ENCODE peak calls at places on chromosomes 6 and 20, in ten cellular contexts. N is omental fat pad; V is activated T-cell treated with anti-CD3 and anti-CD28 coated beads for 1 hour; Y is activated naive CD8-positive, alpha-beta T cell treated with anti-CD3 and anti-CD28 coated beads, Interleukin-2, amount 50 U/mL, for 16 hours; P is AG09309; F is colonic mucosa; L is HTR-8/SVneo; B is A172; Q is germinal center; J is activated CD8-positive, alpha-beta memory T cell treated with anti-CD3 and anti-CD28 coated beads for 48 hours. Z is an unnamed sample.

GRCh38 chr6:169891421-169891820 is 140.0 kb downstream of the ERMARD start:
- DNase-seq in N (no peak), V (no peak), Y (no peak), P (no peak), F (no peak), L (no peak), B (no peak), Q (no peak), J (no peak), Z (no peak)

GRCh38 chr20:60463798-60464197 is 505.6 kb downstream of the CDH26 start:
- DNase-seq in N (no peak), V (no peak), Y (no peak), P (no peak), F (no peak), L (no peak), B (no peak), Q (no peak), J (no peak), Z (no peak)

GRCh38 chr6:170199716-170200115 is 91.2 kb downstream of the DLL1 start:
- DNase-seq in N (no peak), V (no peak), Y (no peak), P (no peak), F (peak), L (no peak), B (no peak), Q (no peak), J (no peak), Z (no peak)

GRCh38 chr20:57880155-57880648 is 170.4 kb upstream of the PMEPA1 start:
- DNase-seq in N (no peak), V (no peak), Y (no peak), P (peak), F (no peak), L (no peak), B (no peak), Q (no peak), J (no peak), Z (no peak)

GRCh38 chr6:8187209-8187608 is 84.9 kb upstream of the EEF1E1 start:
- DNase-seq in N (no peak), V (no peak), Y (no peak), P (no peak), F (no peak), L (no peak), B (no peak), Q (no peak), J (no peak), Z (no peak)

GRCh38 chr20:9571783-9572182 is 57.4 kb downstream of the LAMP5 start:
- DNase-seq in N (no peak), V (no peak), Y (no peak), P (no peak), F (no peak), L (no peak), B (no peak), Q (no peak), J (no peak), Z (no peak)

GRCh38 chr6:169589293-169589692 is 112.5 kb downstream of the WDR27 start:
- DNase-seq in N (no peak), V (no peak), Y (no peak), P (no peak), F (peak), L (no peak), B (peak), Q (peak), J (no peak), Z (no peak)

GRCh38 chr6:4804095-4804494 is 27.9 kb downstream of the CDYL start:
- DNase-seq in N (no peak), V (no peak), Y (no peak), P (no peak), F (peak), L (no peak), B (peak), Q (no peak), J (no peak), Z (no peak)

GRCh38 chr20:63595416-63596127 is 21.5 kb upstream of the HELZ2 start:
- DNase-seq in N (no peak), V (no peak), Y (no peak), P (no peak), F (no peak), L (no peak), B (no peak), Q (no peak), J (no peak), Z (no peak)

GRCh38 chr6:39054577-39055142 is 6.1 kb downstream of the GLP1R start:
- DNase-seq in N (no peak), V (no peak), Y (no peak), P (no peak), F (no peak), L (no peak), B (no peak), Q (no peak), J (no peak), Z (no peak)

GRCh38 chr20:37475258-37475657 is 45.8 kb upstream of the NNAT start:
- DNase-seq in N (no peak), V (no peak), Y (no peak), P (no peak), F (no peak), L (no peak), B (no peak), Q (no peak), J (no peak), Z (no peak)

GRCh38 chr20:49276201-49276894 is 1.5 kb downstream of the ZNFX1 start:
- DNase-seq in N (no peak), V (peak), Y (peak), P (no peak), F (no peak), L (peak), B (peak), Q (peak), J (no peak), Z (no peak)

GRCh38 chr6:87922947-87923330 is 124.7 kb upstream of the SPACA1 start:
- DNase-seq in N (no peak), V (no peak), Y (no peak), P (no peak), F (no peak), L (no peak), B (no peak), Q (peak), J (no peak), Z (no peak)

GRCh38 chr6:52514514-52514913 is 62.3 kb downstream of the TRAM2 start:
- DNase-seq in N (no peak), V (no peak), Y (no peak), P (no peak), F (peak), L (no peak), B (no peak), Q (no peak), J (peak), Z (no peak)

GRCh38 chr6:115485400-115485799 is 575.3 kb downstream of the FRK start:
- DNase-seq in N (no peak), V (no peak), Y (no peak), P (peak), F (no peak), L (no peak), B (no peak), Q (no peak), J (no peak), Z (no peak)

GRCh38 chr20:43722153-43722505 is 4.7 kb downstream of the GTSF1L start:
- DNase-seq in N (no peak), V (peak), Y (peak), P (no peak), F (no peak), L (no peak), B (no peak), Q (no peak), J (no peak), Z (no peak)

GRCh38 chr6:82785206-82785605 is 280.4 kb downstream of the UBE3D start:
- DNase-seq in N (no peak), V (no peak), Y (no peak), P (no peak), F (no peak), L (no peak), B (no peak), Q (no peak), J (no peak), Z (no peak)

GRCh38 chr6:25417206-25417605 is 138.0 kb downstream of the CARMIL1 start:
- DNase-seq in N (no peak), V (no peak), Y (no peak), P (no peak), F (no peak), L (no peak), B (no peak), Q (no peak), J (no peak), Z (no peak)

GRCh38 chr6:30890646-30891449 is 6.5 kb downstream of the DDR1 start:
- DNase-seq in N (no peak), V (no peak), Y (no peak), P (no peak), F (no peak), L (no peak), B (no peak), Q (no peak), J (no peak), Z (no peak)

GRCh38 chr6:81326856-81327561 is 425.5 kb downstream of the TENT5A start:
- DNase-seq in N (no peak), V (no peak), Y (no peak), P (peak), F (no peak), L (no peak), B (no peak), Q (no peak), J (no peak), Z (peak)

GRCh38 chr20:10338781-10339180 is 95.2 kb downstream of the MKKS start:
- DNase-seq in N (no peak), V (no peak), Y (no peak), P (no peak), F (no peak), L (no peak), B (no peak), Q (no peak), J (no peak), Z (no peak)

GRCh38 chr20:461254-462198 is 807 bp downstream of the TBC1D20 start:
- DNase-seq in N (no peak), V (peak), Y (no peak), P (no peak), F (peak), L (peak), B (peak), Q (peak), J (peak), Z (no peak)

GRCh38 chr6:157893238-157893637 is 70.2 kb downstream of the SNX9 start:
- DNase-seq in N (no peak), V (no peak), Y (no peak), P (no peak), F (no peak), L (no peak), B (no peak), Q (no peak), J (no peak), Z (no peak)

GRCh38 chr6:145310116-145310515 is 425.2 kb downstream of the EPM2A start:
- DNase-seq in N (no peak), V (no peak), Y (no peak), P (peak), F (no peak), L (peak), B (peak), Q (no peak), J (no peak), Z (peak)

GRCh38 chr6:113490356-113490755 is 366.8 kb upstream of the MARCKS start:
- DNase-seq in N (no peak), V (no peak), Y (no peak), P (no peak), F (no peak), L (no peak), B (no peak), Q (no peak), J (no peak), Z (no peak)

GRCh38 chr20:43949741-43950618 is 35.3 kb downstream of the TOX2 start:
- DNase-seq in N (no peak), V (peak), Y (no peak), P (no peak), F (peak), L (no peak), B (peak), Q (peak), J (peak), Z (no peak)

GRCh38 chr6:122887941-122888340 is 98.9 kb downstream of the SMPDL3A start:
- DNase-seq in N (no peak), V (no peak), Y (no peak), P (no peak), F (no peak), L (no peak), B (no peak), Q (no peak), J (no peak), Z (no peak)

GRCh38 chr6:3296113-3296512 is 37.4 kb downstream of the PSMG4 start:
- DNase-seq in N (no peak), V (no peak), Y (no peak), P (no peak), F (no peak), L (no peak), B (no peak), Q (no peak), J (no peak), Z (no peak)

GRCh38 chr6:353642-354614 is 37.6 kb upstream of the IRF4 start:
- DNase-seq in N (no peak), V (no peak), Y (no peak), P (no peak), F (no peak), L (no peak), B (no peak), Q (no peak), J (no peak), Z (no peak)

GRCh38 chr6:124984668-124985338 is 22.6 kb downstream of the RNF217 start:
- DNase-seq in N (no peak), V (no peak), Y (no peak), P (no peak), F (no peak), L (peak), B (peak), Q (no peak), J (no peak), Z (no peak)

GRCh38 chr6:119310486-119311036 is 39.0 kb downstream of the MAN1A1 start:
- DNase-seq in N (no peak), V (no peak), Y (no peak), P (no peak), F (no peak), L (no peak), B (peak), Q (no peak), J (no peak), Z (no peak)

GRCh38 chr6:122400467-122401089 is 1.1 kb downstream of the HSF2 start:
- DNase-seq in N (no peak), V (no peak), Y (no peak), P (no peak), F (no peak), L (no peak), B (no peak), Q (no peak), J (no peak), Z (no peak)

GRCh38 chr20:58043122-58043865 is 185.2 kb downstream of the ANKRD60 start:
- DNase-seq in N (no peak), V (no peak), Y (no peak), P (no peak), F (no peak), L (no peak), B (no peak), Q (no peak), J (no peak), Z (no peak)

GRCh38 chr6:3619201-3619600 is 132.3 kb downstream of the PXDC1 start:
- DNase-seq in N (no peak), V (no peak), Y (no peak), P (no peak), F (no peak), L (no peak), B (no peak), Q (no peak), J (no peak), Z (no peak)

GRCh38 chr6:6407061-6407723 is 86.7 kb upstream of the F13A1 start:
- DNase-seq in N (no peak), V (no peak), Y (no peak), P (no peak), F (no peak), L (no peak), B (no peak), Q (peak), J (no peak), Z (no peak)

GRCh38 chr6:4581468-4582420 is 194.5 kb upstream of the CDYL start:
- DNase-seq in N (no peak), V (no peak), Y (no peak), P (peak), F (no peak), L (peak), B (peak), Q (no peak), J (no peak), Z (peak)

GRCh38 chr20:50744143-50744792 is 12.9 kb downstream of the PARD6B start:
- DNase-seq in N (no peak), V (no peak), Y (no peak), P (peak), F (peak), L (peak), B (peak), Q (no peak), J (no peak), Z (no peak)

Z was measured in AG04449.